ENCODE peak calls at places on chromosomes 6 and 20, in nine cellular contexts. G is tibial artery, J is RWPE1, C is AG09309, H is endothelial cell, A is heart right ventricle, B is GM12864, N is cardiac fibroblast, Q is osteocyte. P is an unnamed sample.

GRCh38 chr20:652611-653109 is 340 bp downstream of the SRXN1 start:
- DNase-seq in G (no peak), J (no peak), C (no peak), H (no peak), A (no peak), B (no peak), N (peak; percentile 60), Q (no peak), P (no peak)

GRCh38 chr6:160421854-160422253 is 73.7 kb downstream of the SLC22A3 start:
- DNase-seq in G (peak; percentile 85), J (no peak), C (no peak), H (no peak), A (peak; percentile 40), B (no peak), N (peak; percentile 90), Q (no peak), P (no peak)

GRCh38 chr20:51876511-51876910 is 74.2 kb upstream of the SALL4 start:
- DNase-seq in G (no peak), J (no peak), C (no peak), H (no peak), A (no peak), B (no peak), N (no peak), Q (no peak), P (no peak)

GRCh38 chr6:170178561-170179477 is 112.1 kb downstream of the DLL1 start:
- DNase-seq in G (no peak), J (peak; percentile 90), C (peak; percentile 5), H (no peak), A (no peak), B (no peak), N (peak; percentile 95), Q (peak; percentile 83), P (peak; percentile 31)

GRCh38 chr6:101195581-101195980 is 197.9 kb upstream of the GRIK2 start:
- DNase-seq in G (no peak), J (no peak), C (no peak), H (no peak), A (no peak), B (no peak), N (peak; percentile 67), Q (no peak), P (no peak)

GRCh38 chr20:48787861-48788375 is 39.9 kb downstream of the PREX1 start:
- DNase-seq in G (no peak), J (peak; percentile 55), C (peak; percentile 25), H (no peak), A (no peak), B (no peak), N (peak; percentile 28), Q (no peak), P (peak; percentile 51)

GRCh38 chr6:87078983-87079616 is 15.8 kb downstream of the CGA start:
- DNase-seq in G (peak; percentile 67), J (peak; percentile 78), C (peak; percentile 13), H (peak; percentile 87), A (peak; percentile 31), B (peak; percentile 27), N (peak; percentile 68), Q (peak; percentile 87), P (peak; percentile 48)

GRCh38 chr6:3190056-3190455 is 32.7 kb upstream of the TUBB2A start:
- DNase-seq in G (no peak), J (no peak), C (no peak), H (no peak), A (no peak), B (no peak), N (no peak), Q (no peak), P (no peak)

GRCh38 chr6:157552171-157552747 is 171.3 kb downstream of the ZDHHC14 start:
- DNase-seq in G (no peak), J (peak; percentile 30), C (no peak), H (no peak), A (no peak), B (no peak), N (no peak), Q (peak; percentile 73), P (no peak)

GRCh38 chr6:62285612-62286469 is at the start of gene KHDRBS2:
- DNase-seq in G (peak; percentile 86), J (peak; percentile 11), C (no peak), H (no peak), A (peak; percentile 73), B (peak; percentile 30), N (peak; percentile 1), Q (peak; percentile 84), P (peak; percentile 85)

GRCh38 chr6:134686071-134686470 is 263.8 kb downstream of the ALDH8A1 start:
- DNase-seq in G (no peak), J (peak; percentile 64), C (peak; percentile 33), H (no peak), A (no peak), B (no peak), N (no peak), Q (no peak), P (no peak)

GRCh38 chr20:17614176-17614811 is 44.4 kb downstream of the DSTN start:
- DNase-seq in G (peak; percentile 95), J (peak; percentile 14), C (no peak), H (no peak), A (peak; percentile 86), B (no peak), N (peak; percentile 63), Q (peak; percentile 88), P (peak; percentile 4)

GRCh38 chr6:110755411-110755834 is 59.8 kb downstream of the CDK19 start:
- DNase-seq in G (no peak), J (no peak), C (no peak), H (no peak), A (no peak), B (no peak), N (no peak), Q (no peak), P (no peak)

GRCh38 chr6:107704377-107705013 is 119.6 kb downstream of the SCML4 start:
- DNase-seq in G (no peak), J (peak; percentile 30), C (no peak), H (peak; percentile 46), A (no peak), B (no peak), N (peak; percentile 73), Q (no peak), P (peak; percentile 46)

GRCh38 chr20:2890743-2891142 is 17.5 kb downstream of the PTPRA start:
- DNase-seq in G (no peak), J (peak; percentile 60), C (no peak), H (no peak), A (no peak), B (no peak), N (no peak), Q (no peak), P (no peak)

GRCh38 chr20:35116258-35116657 is 23.7 kb upstream of the TRPC4AP start:
- DNase-seq in G (no peak), J (no peak), C (no peak), H (no peak), A (no peak), B (no peak), N (no peak), Q (no peak), P (no peak)

GRCh38 chr6:43644940-43645612 is at the start of gene RSPH9:
- DNase-seq in G (peak; percentile 76), J (no peak), C (no peak), H (peak; percentile 61), A (peak; percentile 72), B (no peak), N (peak; percentile 66), Q (no peak), P (peak; percentile 72)

GRCh38 chr20:34389206-34389953 is 26.3 kb downstream of the ITCH start:
- DNase-seq in G (no peak), J (no peak), C (no peak), H (no peak), A (no peak), B (no peak), N (no peak), Q (no peak), P (no peak)

GRCh38 chr6:152634773-152635172 is 2.4 kb downstream of the SYNE1 start:
- DNase-seq in G (no peak), J (no peak), C (no peak), H (no peak), A (no peak), B (peak; percentile 15), N (no peak), Q (no peak), P (no peak)

DNA sequence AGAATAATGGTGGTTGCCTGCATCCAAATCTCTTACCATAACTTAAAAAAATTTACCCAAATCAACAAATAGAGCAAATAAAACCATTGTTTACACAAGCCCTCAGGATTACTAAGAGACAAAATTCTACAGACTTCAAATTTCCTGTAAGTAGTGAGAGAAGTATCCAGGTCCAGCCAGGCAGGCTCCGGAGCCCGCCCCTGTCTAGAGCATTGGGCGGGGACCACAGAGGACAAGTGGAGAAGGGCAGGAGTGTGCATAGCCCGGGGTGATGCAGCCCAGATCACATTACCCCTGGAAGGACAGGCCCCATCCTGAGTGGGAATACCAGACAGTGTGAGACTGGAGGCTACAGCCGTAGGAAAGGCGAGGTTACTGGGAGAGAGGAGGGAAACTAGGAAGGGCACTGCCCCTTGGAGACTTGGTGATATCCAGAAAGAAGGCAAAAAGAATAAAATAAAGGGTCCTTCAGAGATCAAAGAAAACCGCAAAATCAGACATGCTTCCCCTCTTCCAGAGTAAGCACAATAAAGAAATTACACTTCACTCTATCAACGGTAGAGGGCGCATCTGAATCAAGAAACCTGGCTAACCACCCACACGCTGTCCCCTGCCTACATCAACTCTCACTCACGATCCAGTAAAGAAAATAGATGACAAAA is 26.6 kb downstream of the RIN2 start:
- DNase-seq in G (no peak), J (peak; percentile 86), C (peak; percentile 65), H (peak; percentile 64), A (peak; percentile 31), B (peak; percentile 29), N (peak; percentile 89), Q (peak; percentile 87), P (peak; percentile 55)
- TF ChIP-seq CTCF in G (peak; percentile 76), J (peak; percentile 89), C (peak; percentile 68), H (peak; percentile 76), A (peak; percentile 84), B (peak; percentile 74), N (peak; percentile 68), Q (peak; percentile 85), P (peak; percentile 67)

GRCh38 chr6:815348-815738 is 122.4 kb upstream of the EXOC2 start:
- DNase-seq in G (no peak), J (no peak), C (no peak), H (peak; percentile 18), A (no peak), B (no peak), N (no peak), Q (no peak), P (no peak)
- TF ChIP-seq CTCF in G (no peak), J (no peak), C (peak; percentile 12), H (no peak), A (no peak), B (peak; percentile 23), N (no peak), Q (no peak), P (no peak)

GRCh38 chr20:10381477-10381876 is 52.5 kb downstream of the MKKS start:
- DNase-seq in G (no peak), J (no peak), C (no peak), H (no peak), A (no peak), B (no peak), N (no peak), Q (no peak), P (no peak)
- TF ChIP-seq CTCF in G (no peak), J (no peak), C (peak; percentile 16), H (no peak), A (no peak), B (no peak), N (no peak), Q (peak; percentile 27), P (peak; percentile 19)

DNA sequence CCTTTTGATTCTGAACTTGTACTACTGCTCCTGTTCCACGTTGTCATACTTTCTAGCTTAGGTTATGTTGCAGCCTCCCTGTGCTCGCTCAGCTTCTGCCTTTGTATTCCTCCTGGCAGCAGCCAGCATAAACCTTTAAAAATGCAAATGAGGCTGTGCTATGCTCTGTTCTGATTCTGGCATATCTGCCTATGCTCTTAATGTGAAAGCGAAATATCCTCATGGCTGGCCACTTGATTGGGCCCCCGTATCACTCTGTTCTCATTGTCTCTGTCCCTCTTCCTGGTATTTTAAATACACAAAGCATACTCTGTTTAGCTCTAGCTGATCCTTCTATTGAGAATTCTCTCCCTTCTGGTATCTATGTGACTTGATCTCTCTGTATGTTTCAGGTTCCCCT is 139.0 kb downstream of the JARID2 start:
- DNase-seq in G (no peak), J (no peak), C (no peak), H (no peak), A (no peak), B (no peak), N (no peak), Q (no peak), P (peak; percentile 36)
- TF ChIP-seq CTCF in G (no peak), J (no peak), C (no peak), H (no peak), A (no peak), B (no peak), N (no peak), Q (no peak), P (no peak)